ENCODE peak calls at places on chromosomes 12 and 14, in nine cellular contexts. W is OCI-M1; Q is pancreas; V is CD8-positive, alpha-beta T cell; A is upper lobe of left lung; Y is A549; J is HTR-8/SVneo; D is activated CD8-positive, alpha-beta memory T cell treated with anti-CD3 and anti-CD28 coated beads for 48 hours; L is LHCN-M2. I is an unnamed sample.

GRCh38 chr14:54446201-54446693 is 5.1 kb upstream of the CNIH1 start:
- DNase-seq in Y (no peak), J (no peak), A (no peak), W (peak), V (no peak), Q (no peak), L (no peak), D (no peak), I (peak)

GRCh38 chr12:12534134-12534866 is 28.4 kb downstream of the DUSP16 start:
- DNase-seq in D (no peak), L (no peak), Y (no peak), Q (no peak), W (no peak), V (no peak), A (no peak), J (no peak), I (no peak)

GRCh38 chr12:82866946-82867345 is 180.2 kb downstream of the TMTC2 start:
- DNase-seq in V (no peak), Q (no peak), A (no peak), Y (no peak), J (no peak), L (no peak), D (no peak), W (no peak), I (no peak)

GRCh38 chr12:113403435-113404415 is at the start of gene SDS:
- DNase-seq in J (no peak), W (peak), L (no peak), D (no peak), A (peak), Y (no peak), Q (peak), V (no peak), I (peak)

GRCh38 chr12:95605087-95605486 is 53.8 kb upstream of the USP44 start:
- DNase-seq in W (no peak), Q (no peak), L (peak), A (no peak), V (no peak), J (peak), Y (no peak), D (no peak), I (no peak)

GRCh38 chr12:18373176-18373575 is 111.9 kb downstream of the PIK3C2G start:
- DNase-seq in L (no peak), Y (no peak), J (no peak), A (no peak), D (no peak), W (no peak), V (no peak), Q (no peak), I (no peak)

GRCh38 chr12:4867384-4867783 is 42.3 kb upstream of the KCNA1 start:
- DNase-seq in W (no peak), Y (no peak), L (no peak), D (no peak), J (no peak), Q (no peak), V (no peak), A (no peak), I (no peak)

GRCh38 chr12:101690544-101691118 is 6.8 kb upstream of the CHPT1 start:
- DNase-seq in V (no peak), Y (no peak), J (no peak), A (no peak), W (no peak), L (no peak), Q (no peak), D (no peak), I (no peak)

GRCh38 chr12:119082496-119082895 is 96.2 kb upstream of the HSPB8 start:
- DNase-seq in L (no peak), D (no peak), Y (no peak), J (no peak), A (peak), Q (no peak), W (no peak), V (no peak), I (peak)

GRCh38 chr12:52924764-52925716 is 20.2 kb upstream of the KRT8 start:
- DNase-seq in Q (no peak), D (no peak), J (peak), Y (peak), L (no peak), W (no peak), A (no peak), V (no peak), I (peak)

GRCh38 chr14:103748539-103748867 is 32.9 kb downstream of the ZFYVE21 start:
- DNase-seq in J (no peak), D (peak), L (no peak), W (no peak), V (peak), Y (no peak), Q (no peak), A (no peak), I (no peak)

GRCh38 chr14:23436327-23437141 is 1.1 kb upstream of the MYH7 start:
- DNase-seq in L (no peak), Y (no peak), D (no peak), A (no peak), W (no peak), V (peak), Q (peak), J (no peak), I (no peak)

GRCh38 chr12:65765436-65765813 is 58.9 kb upstream of the HMGA2 start:
- DNase-seq in Y (no peak), A (no peak), W (no peak), D (no peak), V (no peak), L (peak), J (no peak), Q (no peak), I (no peak)

GRCh38 chr14:102996941-102997340 is 60.4 kb downstream of the CDC42BPB start:
- DNase-seq in V (no peak), J (no peak), A (no peak), L (no peak), Y (no peak), D (no peak), Q (no peak), W (no peak), I (no peak)

GRCh38 chr12:116916714-116917114 is 6.0 kb downstream of the FBXW8 start:
- DNase-seq in V (peak), Y (peak), L (peak), D (peak), Q (no peak), J (peak), W (peak), A (peak), I (no peak)

GRCh38 chr12:90842477-90842876 is 112.5 kb downstream of the CCER1 start:
- DNase-seq in A (no peak), D (no peak), Y (no peak), L (no peak), J (no peak), W (no peak), Q (no peak), V (no peak), I (no peak)

GRCh38 chr12:9908350-9908749 is 23.8 kb downstream of the CLEC2A start:
- DNase-seq in W (no peak), L (no peak), V (no peak), Y (no peak), Q (no peak), J (no peak), A (no peak), D (no peak), I (no peak)

GRCh38 chr14:67359319-67359774 is 257 bp downstream of the ATP6V1D start:
- DNase-seq in L (peak), D (no peak), Y (peak), J (peak), A (peak), V (no peak), Q (peak), W (no peak), I (peak)

GRCh38 chr12:17976202-17976601 is 113.8 kb downstream of the RERGL start:
- DNase-seq in W (peak), A (no peak), Q (no peak), V (no peak), Y (no peak), J (no peak), L (peak), D (no peak), I (no peak)

GRCh38 chr14:71235865-71236264 is 328.6 kb downstream of the PCNX1 start:
- DNase-seq in V (no peak), W (no peak), L (no peak), Y (no peak), A (no peak), D (no peak), Q (no peak), J (no peak), I (peak)

GRCh38 chr14:52553671-52554575 is 1.3 kb downstream of the GPR137C start:
- DNase-seq in J (peak), Y (no peak), Q (peak), W (peak), V (peak), A (peak), L (peak), D (peak), I (peak)

GRCh38 chr12:107007421-107007820 is 20.5 kb upstream of the MTERF2 start:
- DNase-seq in D (no peak), V (no peak), Y (no peak), L (no peak), A (no peak), W (no peak), Q (no peak), J (no peak), I (no peak)

GRCh38 chr14:97780804-97781203 is 983.6 kb downstream of the VRK1 start:
- DNase-seq in Y (no peak), A (no peak), D (no peak), W (no peak), J (no peak), Q (no peak), V (no peak), L (no peak), I (no peak)

GRCh38 chr12:98856897-98857540 is 211.9 kb downstream of the APAF1 start:
- DNase-seq in Q (no peak), L (no peak), D (no peak), V (no peak), W (no peak), A (no peak), J (no peak), Y (no peak), I (no peak)

GRCh38 chr12:51886021-51886710 is 1.7 kb upstream of the ANKRD33 start:
- DNase-seq in A (peak), J (peak), Q (no peak), L (peak), Y (peak), W (peak), D (no peak), V (peak), I (peak)

I was measured in left cardiac atrium.